ENCODE peak calls at places on chromosome 12, in four cellular contexts. W is uterus, J is stomach, D is MM.1S. E is an unnamed sample.

GRCh38 chr12:55940065-55940732 is 9.2 kb downstream of the DGKA start:
- DNase-seq in D (peak), J (peak), W (peak), E (peak)

GRCh38 chr12:128408669-128409068 is 141.7 kb downstream of the TMEM132C start:
- DNase-seq in D (no peak), W (no peak), J (no peak), E (no peak)

GRCh38 chr12:132475304-132476037 is 14.5 kb upstream of the FBRSL1 start:
- DNase-seq in J (no peak), W (no peak), D (no peak), E (no peak)

GRCh38 chr12:93183940-93184663 is 193.6 kb upstream of the NUDT4 start:
- DNase-seq in J (no peak), D (no peak), W (peak), E (no peak)

GRCh38 chr12:2845280-2845679 is 10.4 kb upstream of the NRIP2 start:
- DNase-seq in W (peak), D (no peak), J (no peak), E (no peak)

GRCh38 chr12:125001636-125002035 is 8.2 kb downstream of the BRI3BP start:
- DNase-seq in W (no peak), J (no peak), D (no peak), E (no peak)

GRCh38 chr12:115433014-115433634 is 749.1 kb upstream of the TBX3 start:
- DNase-seq in J (no peak), W (no peak), D (no peak), E (no peak)

GRCh38 chr12:10940389-10940788 is 1.3 kb upstream of the TAS2R14 start:
- DNase-seq in J (no peak), D (no peak), W (no peak), E (no peak)

GRCh38 chr12:48005750-48006021 is 1.4 kb upstream of the COL2A1 start:
- DNase-seq in D (no peak), J (no peak), W (no peak), E (no peak)

GRCh38 chr12:124720687-124721500 is 142.8 kb downstream of the SCARB1 start:
- DNase-seq in W (peak), J (peak), D (no peak), E (no peak)

GRCh38 chr12:50506753-50507473 is 2.1 kb downstream of the DIP2B start:
- DNase-seq in D (no peak), W (no peak), J (no peak), E (no peak)

GRCh38 chr12:116910645-116911449 is at the start of gene FBXW8:
- DNase-seq in W (peak), J (peak), D (peak), E (peak)

DNA sequence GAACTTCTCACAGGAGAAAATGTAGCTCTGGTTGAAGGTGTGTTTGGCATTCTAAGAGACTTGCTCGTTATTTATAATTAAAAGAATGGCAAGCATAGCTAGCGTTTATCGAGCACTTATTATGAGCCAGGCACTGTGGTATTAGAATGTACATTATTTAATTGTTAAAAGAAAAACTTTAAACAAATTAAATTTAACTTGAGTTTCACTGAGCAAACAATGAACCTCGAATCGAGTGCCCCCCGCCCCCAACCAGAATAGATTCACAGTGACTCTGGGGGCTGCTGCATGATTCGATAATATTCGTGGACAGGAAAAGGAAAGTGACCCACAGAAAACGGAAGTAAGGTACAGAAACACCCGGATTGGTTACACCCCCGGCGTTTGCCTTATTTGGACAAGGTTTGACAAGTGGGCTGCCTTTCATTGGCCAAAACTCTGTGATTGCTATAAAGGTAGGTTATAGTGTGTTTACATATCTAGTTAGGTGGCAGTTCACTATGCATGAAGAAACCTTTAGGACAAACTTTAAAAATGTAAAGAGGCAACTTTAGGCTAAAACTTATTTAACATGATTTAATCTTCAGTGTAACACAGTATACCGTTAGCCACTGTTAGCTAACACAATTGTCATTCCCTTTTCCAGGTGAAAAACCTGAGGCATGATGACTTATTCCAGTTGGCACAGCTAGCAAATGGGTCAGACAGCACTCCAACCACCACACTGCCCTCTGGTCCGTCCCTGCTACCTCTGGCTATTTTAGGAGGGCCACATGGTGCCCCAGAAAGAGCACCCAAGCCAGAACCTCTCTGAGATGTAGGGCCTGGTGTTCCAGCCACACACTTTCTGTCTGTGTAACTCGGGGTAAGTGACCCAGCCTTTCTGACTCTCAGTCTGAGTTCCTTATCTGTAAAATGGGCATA is 7.1 kb downstream of the SCNN1A start:
- DNase-seq in D (peak), W (no peak), J (no peak), E (no peak)
- TF ChIP-seq CTCF in D (no peak), W (no peak), J (no peak), E (no peak)

DNA sequence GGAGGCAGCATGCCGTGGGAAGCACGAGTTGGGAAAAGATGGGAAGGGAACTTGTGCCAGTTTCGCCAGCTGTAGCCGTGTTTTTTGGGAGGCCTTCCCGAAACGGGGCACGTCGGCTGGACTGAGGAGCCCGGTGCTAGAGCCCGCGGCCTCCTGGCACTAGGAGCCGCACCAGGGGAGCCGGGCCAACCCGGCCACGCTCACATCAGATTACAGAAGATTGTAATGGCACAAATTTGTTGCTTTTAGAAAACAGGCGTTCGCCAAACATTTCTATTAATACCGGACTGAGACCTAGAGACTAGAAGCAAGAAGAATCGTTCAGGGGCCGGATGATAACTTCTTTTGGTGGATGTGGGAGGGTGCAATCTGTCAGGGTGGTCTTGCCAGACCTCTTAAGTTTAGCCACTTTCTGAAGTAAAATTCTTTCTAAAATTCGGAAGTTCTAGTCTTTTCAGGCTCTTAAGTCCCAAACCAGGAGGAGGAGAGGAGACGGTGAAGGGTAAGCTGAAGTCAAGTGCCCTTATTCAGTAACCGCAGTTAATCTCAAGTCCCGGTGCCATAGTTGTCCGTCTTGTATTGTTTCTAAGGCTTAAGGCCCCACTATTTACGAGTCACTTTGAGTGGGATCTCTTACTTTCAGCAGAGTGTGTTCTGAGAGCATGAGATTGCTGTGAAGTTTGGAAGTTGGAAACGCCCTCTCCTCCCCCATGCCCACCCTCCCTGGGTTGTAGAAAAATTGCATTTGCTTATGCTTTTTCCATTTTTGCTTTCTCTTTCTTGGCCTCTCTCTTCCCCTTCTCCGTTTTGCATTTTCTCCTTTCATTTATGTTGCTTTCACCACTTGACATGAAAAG is 1.4 kb downstream of the RASSF3 start:
- DNase-seq in J (peak), D (peak), W (peak), E (peak)
- TF ChIP-seq CTCF in J (no peak), D (no peak), W (no peak), E (no peak)

GRCh38 chr12:45260481-45260824 is 44.6 kb downstream of the ANO6 start:
- DNase-seq in J (no peak), D (no peak), W (no peak), E (no peak)
- TF ChIP-seq CTCF in J (no peak), D (no peak), W (no peak), E (no peak)

GRCh38 chr12:113135178-113136127 is at the start of gene RASAL1:
- DNase-seq in J (peak), W (no peak), D (peak), E (no peak)
- TF ChIP-seq CTCF in J (no peak), W (no peak), D (peak), E (peak)

E was measured in neural crest cell.